ENCODE peak calls at places on chromosome 3, in seven cellular contexts. W, Q, R, Z, D, S and K are unnamed samples.

GRCh38 chr3:113557374-113557773 is 25.0 kb downstream of the SIDT1 start:
- DNase-seq in Q (peak; percentile 69), S (no peak), Z (peak; percentile 43), R (peak; percentile 49), D (peak; percentile 88), W (no peak), K (peak; percentile 20)

GRCh38 chr3:48897401-48898376 is 993 bp downstream of the SLC25A20 start:
- DNase-seq in Q (peak; percentile 11), D (peak; percentile 1), Z (no peak), R (no peak), S (no peak), W (no peak), K (no peak)

GRCh38 chr3:183695569-183696364 is 1.8 kb upstream of the YEATS2 start:
- DNase-seq in Z (no peak), Q (no peak), S (no peak), W (no peak), R (no peak), D (no peak), K (no peak)

GRCh38 chr3:104596054-104596453 is 770.7 kb upstream of the ALCAM start:
- DNase-seq in R (no peak), Z (no peak), Q (no peak), W (no peak), S (no peak), D (peak; percentile 42), K (no peak)

GRCh38 chr3:134652409-134652831 is 1.6 kb upstream of the KY start:
- DNase-seq in Q (peak; percentile 29), D (peak; percentile 37), Z (no peak), S (peak; percentile 45), R (peak; percentile 72), W (peak; percentile 72), K (peak; percentile 90)

GRCh38 chr3:146709969-146710368 is 104.8 kb upstream of the PLSCR5 start:
- DNase-seq in R (peak; percentile 28), D (peak; percentile 3), Z (no peak), W (no peak), S (no peak), Q (peak; percentile 55), K (peak; percentile 22)

GRCh38 chr3:48952510-48953118 is 34.0 kb downstream of the ARIH2 start:
- DNase-seq in R (peak; percentile 18), Z (peak; percentile 32), W (no peak), Q (peak; percentile 45), S (no peak), D (peak; percentile 31), K (peak; percentile 13)

GRCh38 chr3:132966374-132966773 is 71.8 kb upstream of the TMEM108 start:
- DNase-seq in R (no peak), W (no peak), Z (no peak), Q (no peak), D (no peak), S (no peak), K (no peak)

GRCh38 chr3:177191108-177191779 is 6.0 kb downstream of the TBL1XR1 start:
- DNase-seq in S (no peak), Z (no peak), Q (no peak), W (no peak), D (no peak), R (no peak), K (no peak)

GRCh38 chr3:134685881-134686802 is 35.3 kb upstream of the KY start:
- DNase-seq in W (no peak), Z (no peak), S (peak; percentile 63), R (peak; percentile 96), D (no peak), Q (peak; percentile 79), K (peak; percentile 78)

GRCh38 chr3:175346573-175347356 is 487.6 kb downstream of the NAALADL2 start:
- DNase-seq in S (peak; percentile 94), Z (peak; percentile 35), D (peak; percentile 93), Q (peak; percentile 97), W (no peak), R (peak; percentile 95), K (peak; percentile 87)

GRCh38 chr3:20072422-20072821 is 32.2 kb downstream of the KAT2B start:
- DNase-seq in Q (no peak), Z (no peak), W (no peak), S (no peak), R (no peak), D (no peak), K (no peak)

GRCh38 chr3:171088984-171089754 is 62.6 kb upstream of the SLC2A2 start:
- DNase-seq in D (peak; percentile 86), Z (peak; percentile 15), Q (peak; percentile 82), W (no peak), R (peak; percentile 93), S (peak; percentile 70), K (peak; percentile 99)

GRCh38 chr3:45347329-45348000 is 40.9 kb upstream of the LARS2 start:
- DNase-seq in Q (peak; percentile 18), Z (no peak), S (no peak), R (no peak), W (no peak), D (no peak), K (no peak)

GRCh38 chr3:16765661-16766060 is 119.1 kb upstream of the PLCL2 start:
- DNase-seq in Z (no peak), R (no peak), Q (no peak), W (no peak), S (no peak), D (no peak), K (no peak)

GRCh38 chr3:60456180-60456579 is 795.1 kb downstream of the FHIT start:
- DNase-seq in Z (no peak), Q (no peak), D (no peak), R (peak; percentile 15), S (no peak), W (no peak), K (no peak)

GRCh38 chr3:14680115-14680514 is 5.2 kb downstream of the C3orf20 start:
- DNase-seq in W (no peak), Z (no peak), Q (no peak), S (no peak), R (no peak), D (no peak), K (no peak)

GRCh38 chr3:14674841-14675240 is at the start of gene C3orf20:
- DNase-seq in R (no peak), D (no peak), Z (no peak), Q (no peak), S (no peak), W (no peak), K (no peak)

GRCh38 chr3:14676881-14677280 is 1.9 kb downstream of the C3orf20 start:
- DNase-seq in S (no peak), Z (no peak), R (no peak), Q (no peak), D (no peak), W (no peak), K (no peak)

GRCh38 chr3:14680716-14681115 is 5.8 kb downstream of the C3orf20 start:
- DNase-seq in S (no peak), R (peak; percentile 14), D (no peak), Z (no peak), Q (peak; percentile 61), W (no peak), K (peak; percentile 73)

DNA sequence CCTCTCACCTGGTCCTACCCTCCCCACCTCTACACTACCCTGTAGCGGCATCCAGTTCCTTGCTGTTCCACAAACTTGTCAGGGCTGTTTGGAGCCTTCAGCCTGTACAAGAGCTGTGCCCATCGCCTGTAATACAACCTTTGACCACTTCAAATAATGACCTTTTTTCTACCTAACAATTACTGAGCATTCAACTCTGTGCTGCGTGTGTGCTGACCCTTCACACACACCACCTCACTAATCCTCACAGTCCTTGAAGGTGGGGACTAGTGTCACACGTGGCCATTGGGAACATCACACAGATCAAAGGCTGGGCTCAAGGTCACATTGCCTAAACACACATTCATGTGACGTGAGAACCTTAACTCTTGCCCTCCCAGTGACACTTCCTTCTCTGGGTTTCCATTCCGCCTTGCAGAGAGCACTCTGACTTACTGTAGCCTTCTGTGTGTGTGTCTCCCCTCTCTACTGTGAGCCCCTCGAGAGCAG is 3.1 kb downstream of the C3orf20 start:
- DNase-seq in S (no peak), Z (no peak), Q (no peak), W (no peak), D (no peak), R (no peak), K (no peak)
- TF ChIP-seq CTCF in S (no peak), Z (no peak), Q (no peak), W (no peak), D (no peak), R (no peak), K (no peak)

GRCh38 chr3:15380980-15381890 is 46.1 kb downstream of the METTL6 start:
- DNase-seq in Q (peak; percentile 9), Z (no peak), R (peak; percentile 35), S (no peak), W (no peak), D (no peak), K (no peak)

GRCh38 chr3:15372918-15373317 is 40.5 kb upstream of the SH3BP5 start:
- DNase-seq in R (no peak), D (no peak), Z (no peak), Q (no peak), W (no peak), S (no peak), K (no peak)

GRCh38 chr3:15375461-15376000 is 43.1 kb upstream of the SH3BP5 start:
- DNase-seq in Z (no peak), Q (no peak), R (no peak), W (no peak), S (no peak), D (no peak), K (no peak)

GRCh38 chr3:15382405-15382923 is 44.9 kb downstream of the METTL6 start:
- DNase-seq in R (peak; percentile 37), W (no peak), S (no peak), D (no peak), Q (no peak), Z (no peak), K (peak; percentile 53)

GRCh38 chr3:15377961-15378791 is 45.8 kb upstream of the SH3BP5 start:
- DNase-seq in D (peak; percentile 85), Z (peak; percentile 84), Q (peak; percentile 97), W (no peak), R (peak; percentile 95), S (peak; percentile 88), K (peak; percentile 98)
- H3K4me3 ChIP-seq in D (no peak overlapping the region), Z (peak overlapping the region; percentile 8), Q (no peak overlapping the region), W (no peak overlapping the region), R (no peak overlapping the region), S (no peak overlapping the region), K (no peak overlapping the region)

GRCh38 chr3:23648326-23648964 is 157.3 kb upstream of the UBE2E1 start:
- DNase-seq in W (no peak), R (peak; percentile 76), D (no peak), Z (no peak), Q (peak; percentile 40), S (no peak), K (peak; percentile 68)
- TF ChIP-seq CTCF in W (no peak), R (peak; percentile 24), D (no peak), Z (no peak), Q (no peak), S (no peak), K (peak; percentile 18)

GRCh38 chr3:74532446-74532845 is 82.0 kb downstream of the CNTN3 start:
- DNase-seq in W (no peak), S (peak; percentile 79), Z (no peak), D (peak; percentile 90), R (peak; percentile 89), Q (peak; percentile 86), K (peak; percentile 95)

GRCh38 chr3:74529145-74529544 is 85.3 kb downstream of the CNTN3 start:
- DNase-seq in S (no peak), Z (no peak), W (no peak), Q (no peak), D (no peak), R (no peak), K (no peak)

GRCh38 chr3:74535281-74535680 is 79.2 kb downstream of the CNTN3 start:
- DNase-seq in W (no peak), Q (no peak), Z (no peak), R (no peak), D (peak; percentile 78), S (no peak), K (no peak)

GRCh38 chr3:74534611-74535010 is 79.8 kb downstream of the CNTN3 start:
- DNase-seq in R (no peak), D (no peak), Z (no peak), W (no peak), S (no peak), Q (no peak), K (no peak)

GRCh38 chr3:74531491-74531890 is 83.0 kb downstream of the CNTN3 start:
- DNase-seq in Q (peak; percentile 36), R (peak; percentile 76), D (peak; percentile 59), W (no peak), S (no peak), Z (no peak), K (no peak)
- H3K4me3 ChIP-seq in Q (no peak overlapping the region), R (no peak overlapping the region), D (no peak overlapping the region), W (no peak overlapping the region), S (no peak overlapping the region), Z (no peak overlapping the region), K (no peak overlapping the region)